ENCODE peak calls at places on chromosome 5, in six cellular contexts. S is Calu3; W is stimulated activated CD4-positive, alpha-beta T cell treated with anti-CD3 and anti-CD28 coated beads, Interleukin-2, amount 100 ng/mL, for 48 hours; H is NCI-H2029; N is head of caudate nucleus; V is H7. U is an unnamed sample.

GRCh38 chr5:147095740-147096139 is 139.1 kb upstream of the STK32A start:
- DNase-seq in S (no peak), W (no peak), H (no peak), N (no peak), V (no peak), U (no peak)

GRCh38 chr5:37738057-37738691 is 101.7 kb downstream of the GDNF start:
- DNase-seq in S (peak; percentile 36), W (no peak), H (peak; percentile 25), N (no peak), V (no peak), U (peak; percentile 89)

GRCh38 chr5:38540348-38540747 is 16.1 kb downstream of the LIFR start:
- DNase-seq in S (no peak), W (no peak), H (peak; percentile 84), N (peak; percentile 76), V (no peak), U (no peak)

GRCh38 chr5:136174021-136174659 is 18.8 kb downstream of the SMIM32 start:
- DNase-seq in S (no peak), W (no peak), H (no peak), N (no peak), V (peak; percentile 43), U (peak; percentile 12)

GRCh38 chr5:100827481-100827889 is 75.6 kb downstream of the ST8SIA4 start:
- DNase-seq in S (no peak), W (no peak), H (peak; percentile 58), N (no peak), V (no peak), U (no peak)

GRCh38 chr5:60333103-60333502 is 366.9 kb downstream of the DEPDC1B start:
- DNase-seq in S (no peak), W (no peak), H (no peak), N (no peak), V (no peak), U (no peak)

GRCh38 chr5:127796207-127796606 is 93.0 kb downstream of the CCDC192 start:
- DNase-seq in S (no peak), W (no peak), H (no peak), N (no peak), V (no peak), U (no peak)

GRCh38 chr5:17803976-17804375 is 169.7 kb downstream of the TAF11L14 start:
- DNase-seq in S (no peak), W (no peak), H (no peak), N (no peak), V (no peak), U (no peak)

GRCh38 chr5:32584651-32585050 is 706 bp upstream of the SUB1 start:
- DNase-seq in S (no peak), W (no peak), H (no peak), N (no peak), V (no peak), U (no peak)

GRCh38 chr5:116930628-116931027 is 356.0 kb upstream of the SEMA6A start:
- DNase-seq in S (no peak), W (no peak), H (no peak), N (no peak), V (no peak), U (no peak)

GRCh38 chr5:1445313-1445894 is at the start of gene SLC6A3:
- DNase-seq in S (no peak), W (no peak), H (peak; percentile 48), N (peak; percentile 27), V (peak; percentile 98), U (no peak)

GRCh38 chr5:72723584-72723983 is 92.9 kb upstream of the TNPO1 start:
- DNase-seq in S (no peak), W (no peak), H (no peak), N (no peak), V (no peak), U (no peak)

GRCh38 chr5:146076028-146076427 is 29.3 kb downstream of the PLAC8L1 start:
- DNase-seq in S (no peak), W (no peak), H (peak; percentile 2), N (no peak), V (peak; percentile 28), U (no peak)

GRCh38 chr5:19987594-19988345 is at the start of gene CDH18:
- DNase-seq in S (peak; percentile 29), W (no peak), H (peak; percentile 60), N (peak; percentile 88), V (peak; percentile 79), U (no peak)

GRCh38 chr5:57987552-57987951 is 472.3 kb downstream of the PLK2 start:
- DNase-seq in S (no peak), W (no peak), H (no peak), N (no peak), V (no peak), U (no peak)

GRCh38 chr5:144085381-144085780 is 85.1 kb downstream of the YIPF5 start:
- DNase-seq in S (no peak), W (no peak), H (no peak), N (no peak), V (no peak), U (no peak)

GRCh38 chr5:23776684-23777083 is 269.3 kb downstream of the PRDM9 start:
- DNase-seq in S (no peak), W (no peak), H (no peak), N (no peak), V (no peak), U (no peak)

GRCh38 chr5:135008981-135009735 is 24.9 kb downstream of the PITX1 start:
- DNase-seq in S (no peak), W (no peak), H (no peak), N (no peak), V (peak; percentile 47), U (no peak)

GRCh38 chr5:129460121-129460950 is at the start of gene ADAMTS19:
- DNase-seq in S (peak; percentile 38), W (peak; percentile 7), H (no peak), N (peak; percentile 75), V (peak; percentile 73), U (no peak)

GRCh38 chr5:317086-317811 is 4.3 kb upstream of the AHRR start:
- DNase-seq in S (peak; percentile 79), W (no peak), H (peak; percentile 58), N (peak; percentile 63), V (peak; percentile 95), U (no peak)

GRCh38 chr5:127608077-127608660 is 40.7 kb upstream of the CTXN3 start:
- DNase-seq in S (no peak), W (no peak), H (no peak), N (no peak), V (no peak), U (no peak)

GRCh38 chr5:96569332-96569731 is 92.8 kb upstream of the CAST start:
- DNase-seq in S (no peak), W (no peak), H (no peak), N (no peak), V (no peak), U (no peak)

GRCh38 chr5:168482361-168482760 is 3.9 kb upstream of the RARS1 start:
- DNase-seq in S (no peak), W (no peak), H (no peak), N (no peak), V (no peak), U (no peak)

GRCh38 chr5:66742083-66742895 is 146.1 kb downstream of the MAST4 start:
- DNase-seq in S (peak; percentile 42), W (no peak), H (no peak), N (peak; percentile 63), V (peak; percentile 48), U (no peak)

GRCh38 chr5:101689306-101689705 is 606.8 kb downstream of the SLCO4C1 start:
- DNase-seq in S (no peak), W (no peak), H (no peak), N (no peak), V (no peak), U (no peak)

GRCh38 chr5:134438641-134439621 is 27.2 kb upstream of the CDKN2AIPNL start:
- DNase-seq in S (peak; percentile 86), W (no peak), H (peak; percentile 98), N (peak; percentile 71), V (no peak), U (no peak)

GRCh38 chr5:72464071-72464470 is 43.1 kb downstream of the ZNF366 start:
- DNase-seq in S (no peak), W (no peak), H (no peak), N (no peak), V (no peak), U (no peak)

GRCh38 chr5:151661096-151661495 is 25.6 kb downstream of the SPARC start:
- DNase-seq in S (no peak), W (no peak), H (no peak), N (no peak), V (no peak), U (no peak)

GRCh38 chr5:82720213-82720612 is 357.0 kb downstream of the TMEM167A start:
- DNase-seq in S (no peak), W (no peak), H (no peak), N (no peak), V (peak; percentile 58), U (no peak)

GRCh38 chr5:84597904-84598303 is 213.2 kb upstream of the EDIL3 start:
- DNase-seq in S (no peak), W (no peak), H (no peak), N (no peak), V (peak; percentile 13), U (no peak)

GRCh38 chr5:151216781-151217180 is 7.1 kb downstream of the CCDC69 start:
- DNase-seq in S (no peak), W (no peak), H (no peak), N (no peak), V (no peak), U (no peak)

GRCh38 chr5:36301858-36302603 is at the start of gene RANBP3L:
- DNase-seq in S (no peak), W (no peak), H (no peak), N (no peak), V (no peak), U (no peak)

GRCh38 chr5:141902416-141902815 is 21.3 kb upstream of the DELE1 start:
- DNase-seq in S (no peak), W (no peak), H (no peak), N (no peak), V (no peak), U (no peak)

GRCh38 chr5:40052812-40053211 is 626.9 kb upstream of the PTGER4 start:
- DNase-seq in S (peak; percentile 4), W (no peak), H (no peak), N (no peak), V (no peak), U (no peak)

GRCh38 chr5:89936576-89936975 is 473.0 kb downstream of the CETN3 start:
- DNase-seq in S (no peak), W (no peak), H (no peak), N (no peak), V (no peak), U (no peak)

GRCh38 chr5:462051-462481 is 19.1 kb downstream of the EXOC3 start:
- DNase-seq in S (no peak), W (no peak), H (no peak), N (no peak), V (no peak), U (no peak)

GRCh38 chr5:95565280-95565920 is 10.5 kb downstream of the ARSK start:
- DNase-seq in S (no peak), W (no peak), H (no peak), N (no peak), V (no peak), U (no peak)

GRCh38 chr5:174175869-174176268 is 130.4 kb downstream of the NSG2 start:
- DNase-seq in S (no peak), W (no peak), H (no peak), N (no peak), V (no peak), U (no peak)

GRCh38 chr5:170059221-170059620 is 46.5 kb upstream of the FOXI1 start:
- DNase-seq in S (no peak), W (no peak), H (no peak), N (no peak), V (no peak), U (no peak)